ENCODE peak calls at places on chromosomes 11 and 22, in eight cellular contexts. I is GM23338, E is stomach, F is HepG2, D is Panc1, S is GM12878, G is endothelial cell of umbilical vein, B is esophagus muscularis mucosa. T is an unnamed sample.

GRCh38 chr11:236774-237767 is at the start of gene PSMD13:
- DNase-seq in I (peak; percentile 90), E (peak; percentile 88), F (peak; percentile 66), D (no peak), S (no peak), G (peak; percentile 85), B (peak; percentile 94), T (peak; percentile 90)

GRCh38 chr11:40188848-40189247 is 1270.6 kb downstream of the LRRC4C start:
- DNase-seq in I (no peak), E (peak; percentile 67), F (peak; percentile 12), D (no peak), S (no peak), G (no peak), B (no peak), T (no peak)

GRCh38 chr11:73012121-73012863 is 129.8 kb downstream of the FCHSD2 start:
- DNase-seq in I (peak; percentile 42), E (no peak), F (no peak), D (no peak), S (no peak), G (peak; percentile 11), B (no peak), T (no peak)

GRCh38 chr11:64788321-64789215 is 10.2 kb upstream of the SF1 start:
- DNase-seq in I (no peak), E (no peak), F (no peak), D (no peak), S (no peak), G (no peak), B (no peak), T (no peak)

GRCh38 chr11:1842149-1843097 is 3.6 kb downstream of the TNNI2 start:
- DNase-seq in I (no peak), E (no peak), F (peak; percentile 67), D (no peak), S (no peak), G (no peak), B (no peak), T (no peak)

GRCh38 chr22:48222742-48223487 is 1460.5 kb downstream of the TBC1D22A start:
- DNase-seq in I (no peak), E (no peak), F (no peak), D (no peak), S (no peak), G (no peak), B (peak; percentile 91), T (no peak)

GRCh38 chr11:10483584-10483983 is 28.5 kb downstream of the AMPD3 start:
- DNase-seq in I (no peak), E (no peak), F (no peak), D (no peak), S (no peak), G (no peak), B (no peak), T (peak; percentile 48)

GRCh38 chr11:119055901-119056300 is 1.1 kb downstream of the HYOU1 start:
- DNase-seq in I (peak; percentile 22), E (no peak), F (peak; percentile 48), D (no peak), S (no peak), G (peak; percentile 49), B (no peak), T (no peak)

GRCh38 chr22:23072911-23073491 is 2.7 kb downstream of the GNAZ start:
- DNase-seq in I (peak; percentile 64), E (no peak), F (no peak), D (no peak), S (no peak), G (no peak), B (no peak), T (no peak)

GRCh38 chr11:120057595-120058581 is 80.0 kb downstream of the TRIM29 start:
- DNase-seq in I (peak; percentile 88), E (no peak), F (peak; percentile 5), D (no peak), S (no peak), G (no peak), B (peak; percentile 68), T (no peak)

GRCh38 chr22:38041760-38042584 is 15.2 kb upstream of the PICK1 start:
- DNase-seq in I (no peak), E (no peak), F (no peak), D (no peak), S (no peak), G (no peak), B (no peak), T (no peak)

GRCh38 chr11:7677071-7677470 is 3.8 kb upstream of the CYB5R2 start:
- DNase-seq in I (no peak), E (no peak), F (no peak), D (no peak), S (no peak), G (peak; percentile 19), B (no peak), T (no peak)

GRCh38 chr11:47916361-47916841 is 64.0 kb upstream of the PTPRJ start:
- DNase-seq in I (no peak), E (peak; percentile 72), F (no peak), D (no peak), S (no peak), G (peak; percentile 85), B (no peak), T (no peak)

GRCh38 chr22:38177926-38178604 is 3.6 kb downstream of the PLA2G6 start:
- DNase-seq in I (peak; percentile 33), E (peak; percentile 45), F (peak; percentile 94), D (peak; percentile 82), S (no peak), G (peak; percentile 90), B (no peak), T (peak; percentile 81)

GRCh38 chr11:44857490-44857889 is 93.2 kb downstream of the TP53I11 start:
- DNase-seq in I (no peak), E (no peak), F (no peak), D (no peak), S (no peak), G (no peak), B (no peak), T (no peak)

GRCh38 chr11:124724854-124725718 is 14.7 kb upstream of the NRGN start:
- DNase-seq in I (no peak), E (no peak), F (peak; percentile 62), D (no peak), S (peak; percentile 41), G (no peak), B (no peak), T (no peak)

GRCh38 chr11:1001682-1002081 is 34.8 kb downstream of the MUC6 start:
- DNase-seq in I (no peak), E (no peak), F (no peak), D (no peak), S (no peak), G (no peak), B (no peak), T (no peak)

GRCh38 chr11:63920126-63920869 is 3.3 kb upstream of the RCOR2 start:
- DNase-seq in I (peak; percentile 88), E (peak; percentile 87), F (peak; percentile 60), D (no peak), S (no peak), G (no peak), B (no peak), T (no peak)

GRCh38 chr11:121892131-121892681 is 223.8 kb downstream of the BLID start:
- DNase-seq in I (peak; percentile 61), E (no peak), F (no peak), D (no peak), S (no peak), G (peak; percentile 87), B (no peak), T (no peak)
- H3K4me1 ChIP-seq in I (peaks cover 22% of the 10 kb centered on the region), E (peaks cover 14% of the 10 kb centered on the region), F (no peaks in the 10 kb centered on the region), D (no peaks in the 10 kb centered on the region), S (no peaks in the 10 kb centered on the region), G (peaks cover 12% of the 10 kb centered on the region), B (peaks cover 30% of the 10 kb centered on the region), T (peaks cover 11% of the 10 kb centered on the region)

GRCh38 chr22:30240541-30241417 is 5.8 kb downstream of the LIF start:
- DNase-seq in I (no peak), E (no peak), F (no peak), D (no peak), S (no peak), G (no peak), B (no peak), T (no peak)
- TF ChIP-seq POLR2AphosphoS5 in I (no peak), E (no peak), F (no peak), D (no peak), S (no peak), G (no peak), B (no peak), T (no peak)

GRCh38 chr11:65912840-65913239 is 6.0 kb downstream of the C11orf68 start:
- DNase-seq in I (no peak), E (no peak), F (no peak), D (no peak), S (no peak), G (peak; percentile 48), B (no peak), T (no peak)
- H3K4me1 ChIP-seq in I (peaks cover 5% of the 10 kb centered on the region), E (peaks cover 44% of the 10 kb centered on the region), F (peaks cover 69% of the 10 kb centered on the region), D (peaks cover 91% of the 10 kb centered on the region), S (peaks cover 41% of the 10 kb centered on the region), G (peaks cover 55% of the 10 kb centered on the region), B (peaks cover 57% of the 10 kb centered on the region), T (peaks cover 64% of the 10 kb centered on the region)

GRCh38 chr22:46193898-46194310 is 43.6 kb downstream of the PPARA start:
- DNase-seq in I (no peak), E (no peak), F (no peak), D (no peak), S (no peak), G (no peak), B (no peak), T (no peak)
- TF ChIP-seq POLR2AphosphoS5 in I (no peak), E (no peak), F (no peak), D (no peak), S (no peak), G (no peak), B (no peak), T (no peak)

DNA sequence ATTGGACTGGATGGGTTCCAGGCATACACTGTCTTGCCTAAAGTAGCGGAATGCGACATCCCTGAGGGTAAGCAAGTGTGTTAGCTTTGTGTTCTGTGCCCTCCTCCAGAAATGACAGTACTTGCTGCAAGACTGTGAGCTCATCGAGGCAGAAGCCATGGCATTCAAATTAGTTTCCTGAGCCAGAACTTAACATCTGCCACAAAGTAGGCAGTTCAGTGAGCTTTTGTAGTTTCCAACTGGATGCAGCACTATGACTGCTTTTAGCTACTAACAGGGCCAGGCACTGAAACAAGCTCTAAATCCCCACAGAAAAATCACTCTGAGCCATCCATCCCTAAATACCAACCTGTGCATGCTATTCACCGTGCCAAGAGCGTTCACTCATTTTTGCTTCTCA is 1.2 kb upstream of the FAR1 start:
- DNase-seq in I (no peak), E (no peak), F (no peak), D (no peak), S (no peak), G (peak; percentile 17), B (no peak), T (no peak)
- H3K4me1 ChIP-seq in I (peaks cover 27% of the 10 kb centered on the region), E (peaks cover 41% of the 10 kb centered on the region), F (no peaks in the 10 kb centered on the region), D (peaks cover 4% of the 10 kb centered on the region), S (peaks cover 12% of the 10 kb centered on the region), G (peaks cover 20% of the 10 kb centered on the region), B (peaks cover 35% of the 10 kb centered on the region), T (peaks cover 30% of the 10 kb centered on the region)

GRCh38 chr11:36467913-36468312 is 42.2 kb downstream of the TRAF6 start:
- DNase-seq in I (peak; percentile 11), E (no peak), F (no peak), D (no peak), S (no peak), G (no peak), B (peak; percentile 34), T (no peak)
- TF ChIP-seq POLR2AphosphoS5 in I (no peak), E (no peak), F (no peak), D (no peak), S (no peak), G (no peak), B (no peak), T (no peak)